ENCODE peak calls at places on chromosomes 12 and 14, in eight cellular contexts. One of them, this sample, is unnamed.

GRCh38 chr12:110796952-110797351 is 49.8 kb upstream of the CCDC63 start:
- DNase-seq in fibroblast of mammary gland: no peak
- DNase-seq in psoas muscle: no peak
- DNase-seq in tibial artery: no peak
- DNase-seq in H9: no peak
- DNase-seq in WERI-Rb-1: peak
- DNase-seq in progenitor cell of endocrine pancreas: no peak
- DNase-seq in breast epithelium: no peak
- DNase-seq in this sample: no peak

GRCh38 chr14:68631691-68632590 is 160.9 kb downstream of the ZFP36L1 start:
- DNase-seq in fibroblast of mammary gland: no peak
- DNase-seq in psoas muscle: no peak
- DNase-seq in tibial artery: no peak
- DNase-seq in H9: peak
- DNase-seq in WERI-Rb-1: no peak
- DNase-seq in progenitor cell of endocrine pancreas: peak
- DNase-seq in breast epithelium: no peak
- DNase-seq in this sample: no peak

GRCh38 chr12:105428793-105429192 is 98.3 kb downstream of the C12orf75 start:
- DNase-seq in fibroblast of mammary gland: peak
- DNase-seq in psoas muscle: no peak
- DNase-seq in tibial artery: no peak
- DNase-seq in H9: no peak
- DNase-seq in WERI-Rb-1: no peak
- DNase-seq in progenitor cell of endocrine pancreas: no peak
- DNase-seq in breast epithelium: no peak
- DNase-seq in this sample: no peak

GRCh38 chr14:36553650-36554260 is 28.7 kb downstream of the NKX2-8 start:
- DNase-seq in fibroblast of mammary gland: peak
- DNase-seq in psoas muscle: no peak
- DNase-seq in tibial artery: no peak
- DNase-seq in H9: no peak
- DNase-seq in WERI-Rb-1: peak
- DNase-seq in progenitor cell of endocrine pancreas: no peak
- DNase-seq in breast epithelium: no peak
- DNase-seq in this sample: no peak

GRCh38 chr12:57124259-57124877 is 3.9 kb upstream of the LRP1 start:
- DNase-seq in fibroblast of mammary gland: peak
- DNase-seq in psoas muscle: peak
- DNase-seq in tibial artery: peak
- DNase-seq in H9: peak
- DNase-seq in WERI-Rb-1: peak
- DNase-seq in progenitor cell of endocrine pancreas: peak
- DNase-seq in breast epithelium: peak
- DNase-seq in this sample: peak

GRCh38 chr12:12726543-12727093 is 9.4 kb downstream of the CDKN1B start:
- DNase-seq in fibroblast of mammary gland: peak
- DNase-seq in psoas muscle: no peak
- DNase-seq in tibial artery: peak
- DNase-seq in H9: no peak
- DNase-seq in WERI-Rb-1: no peak
- DNase-seq in progenitor cell of endocrine pancreas: no peak
- DNase-seq in breast epithelium: no peak
- DNase-seq in this sample: no peak

GRCh38 chr14:39396448-39396847 is 35.8 kb downstream of the FBXO33 start:
- DNase-seq in fibroblast of mammary gland: peak
- DNase-seq in psoas muscle: no peak
- DNase-seq in tibial artery: no peak
- DNase-seq in H9: no peak
- DNase-seq in WERI-Rb-1: no peak
- DNase-seq in progenitor cell of endocrine pancreas: no peak
- DNase-seq in breast epithelium: no peak
- DNase-seq in this sample: no peak

GRCh38 chr12:48973992-48974673 is 2.6 kb upstream of the WNT10B start:
- DNase-seq in fibroblast of mammary gland: peak
- DNase-seq in psoas muscle: peak
- DNase-seq in tibial artery: peak
- DNase-seq in H9: peak
- DNase-seq in WERI-Rb-1: peak
- DNase-seq in progenitor cell of endocrine pancreas: peak
- DNase-seq in breast epithelium: no peak
- DNase-seq in this sample: no peak

GRCh38 chr14:86086962-86087361 is 557.0 kb downstream of the FLRT2 start:
- DNase-seq in fibroblast of mammary gland: no peak
- DNase-seq in psoas muscle: no peak
- DNase-seq in tibial artery: no peak
- DNase-seq in H9: no peak
- DNase-seq in WERI-Rb-1: no peak
- DNase-seq in progenitor cell of endocrine pancreas: no peak
- DNase-seq in breast epithelium: no peak
- DNase-seq in this sample: no peak

GRCh38 chr14:92121207-92121669 is 268 bp downstream of the NDUFB1 start:
- DNase-seq in fibroblast of mammary gland: peak
- DNase-seq in psoas muscle: peak
- DNase-seq in tibial artery: peak
- DNase-seq in H9: no peak
- DNase-seq in WERI-Rb-1: no peak
- DNase-seq in progenitor cell of endocrine pancreas: no peak
- DNase-seq in breast epithelium: no peak
- DNase-seq in this sample: no peak

GRCh38 chr12:66861157-66861750 is 182.4 kb upstream of the GRIP1 start:
- DNase-seq in fibroblast of mammary gland: peak
- DNase-seq in psoas muscle: peak
- DNase-seq in tibial artery: peak
- DNase-seq in H9: peak
- DNase-seq in WERI-Rb-1: peak
- DNase-seq in progenitor cell of endocrine pancreas: peak
- DNase-seq in breast epithelium: peak
- DNase-seq in this sample: peak

GRCh38 chr12:59084758-59085383 is 164.6 kb upstream of the LRIG3 start:
- DNase-seq in fibroblast of mammary gland: peak
- DNase-seq in psoas muscle: peak
- DNase-seq in tibial artery: no peak
- DNase-seq in H9: peak
- DNase-seq in WERI-Rb-1: no peak
- DNase-seq in progenitor cell of endocrine pancreas: peak
- DNase-seq in breast epithelium: peak
- DNase-seq in this sample: peak

GRCh38 chr14:72810201-72810600 is 83.7 kb downstream of the DPF3 start:
- DNase-seq in fibroblast of mammary gland: no peak
- DNase-seq in psoas muscle: no peak
- DNase-seq in tibial artery: no peak
- DNase-seq in H9: no peak
- DNase-seq in WERI-Rb-1: no peak
- DNase-seq in progenitor cell of endocrine pancreas: no peak
- DNase-seq in breast epithelium: no peak
- DNase-seq in this sample: no peak

GRCh38 chr14:23299558-23299957 is 3.1 kb downstream of the PPP1R3E start:
- DNase-seq in fibroblast of mammary gland: peak
- DNase-seq in psoas muscle: no peak
- DNase-seq in tibial artery: no peak
- DNase-seq in H9: no peak
- DNase-seq in WERI-Rb-1: no peak
- DNase-seq in progenitor cell of endocrine pancreas: no peak
- DNase-seq in breast epithelium: no peak
- DNase-seq in this sample: no peak

GRCh38 chr14:105840266-105841021 is 314.1 kb downstream of the TMEM121 start:
- DNase-seq in fibroblast of mammary gland: no peak
- DNase-seq in psoas muscle: no peak
- DNase-seq in tibial artery: peak
- DNase-seq in H9: peak
- DNase-seq in WERI-Rb-1: no peak
- DNase-seq in progenitor cell of endocrine pancreas: no peak
- DNase-seq in breast epithelium: no peak
- DNase-seq in this sample: no peak

DNA sequence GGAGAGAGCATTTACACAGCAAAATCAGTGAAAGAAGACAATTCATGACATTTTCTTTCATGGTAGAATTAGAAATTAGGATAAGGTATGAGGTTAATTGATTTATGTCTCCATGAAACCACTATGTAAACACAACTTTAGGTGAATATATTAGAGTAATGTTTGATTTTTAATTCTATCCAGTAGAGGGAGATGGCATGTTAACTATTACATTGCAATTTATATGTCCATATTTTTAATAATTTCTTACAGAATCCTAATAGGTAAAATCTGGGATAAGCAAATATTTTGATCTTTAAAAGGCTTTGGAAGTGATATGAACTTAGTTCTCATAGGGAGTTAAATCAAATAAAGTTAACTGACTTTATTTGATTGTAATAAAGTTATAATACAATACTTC is 373.4 kb upstream of the PDE3A start:
- DNase-seq in fibroblast of mammary gland: peak
- DNase-seq in psoas muscle: no peak
- DNase-seq in tibial artery: no peak
- DNase-seq in H9: no peak
- DNase-seq in WERI-Rb-1: no peak
- DNase-seq in progenitor cell of endocrine pancreas: no peak
- DNase-seq in breast epithelium: no peak
- DNase-seq in this sample: no peak
- TF ChIP-seq CTCF in fibroblast of mammary gland: peak
- TF ChIP-seq CTCF in psoas muscle: peak
- TF ChIP-seq CTCF in tibial artery: no peak
- TF ChIP-seq CTCF in H9: peak
- TF ChIP-seq CTCF in WERI-Rb-1: no peak
- TF ChIP-seq CTCF in progenitor cell of endocrine pancreas: peak
- TF ChIP-seq CTCF in breast epithelium: no peak
- TF ChIP-seq CTCF in this sample: peak

GRCh38 chr12:107134558-107134957 is 41.2 kb upstream of the CRY1 start:
- DNase-seq in fibroblast of mammary gland: peak
- DNase-seq in psoas muscle: no peak
- DNase-seq in tibial artery: no peak
- DNase-seq in H9: peak
- DNase-seq in WERI-Rb-1: peak
- DNase-seq in progenitor cell of endocrine pancreas: no peak
- DNase-seq in breast epithelium: no peak
- DNase-seq in this sample: no peak
- TF ChIP-seq CTCF in fibroblast of mammary gland: peak
- TF ChIP-seq CTCF in psoas muscle: no peak
- TF ChIP-seq CTCF in tibial artery: no peak
- TF ChIP-seq CTCF in H9: peak
- TF ChIP-seq CTCF in WERI-Rb-1: peak
- TF ChIP-seq CTCF in progenitor cell of endocrine pancreas: peak
- TF ChIP-seq CTCF in breast epithelium: no peak
- TF ChIP-seq CTCF in this sample: peak

GRCh38 chr14:27528328-27528727 is 930.5 kb upstream of the NOVA1 start:
- DNase-seq in fibroblast of mammary gland: peak
- DNase-seq in psoas muscle: no peak
- DNase-seq in tibial artery: no peak
- DNase-seq in H9: no peak
- DNase-seq in WERI-Rb-1: no peak
- DNase-seq in progenitor cell of endocrine pancreas: no peak
- DNase-seq in breast epithelium: no peak
- DNase-seq in this sample: no peak
- TF ChIP-seq CTCF in fibroblast of mammary gland: peak
- TF ChIP-seq CTCF in psoas muscle: no peak
- TF ChIP-seq CTCF in tibial artery: no peak
- TF ChIP-seq CTCF in H9: peak
- TF ChIP-seq CTCF in WERI-Rb-1: peak
- TF ChIP-seq CTCF in progenitor cell of endocrine pancreas: peak
- TF ChIP-seq CTCF in breast epithelium: no peak
- TF ChIP-seq CTCF in this sample: peak

DNA sequence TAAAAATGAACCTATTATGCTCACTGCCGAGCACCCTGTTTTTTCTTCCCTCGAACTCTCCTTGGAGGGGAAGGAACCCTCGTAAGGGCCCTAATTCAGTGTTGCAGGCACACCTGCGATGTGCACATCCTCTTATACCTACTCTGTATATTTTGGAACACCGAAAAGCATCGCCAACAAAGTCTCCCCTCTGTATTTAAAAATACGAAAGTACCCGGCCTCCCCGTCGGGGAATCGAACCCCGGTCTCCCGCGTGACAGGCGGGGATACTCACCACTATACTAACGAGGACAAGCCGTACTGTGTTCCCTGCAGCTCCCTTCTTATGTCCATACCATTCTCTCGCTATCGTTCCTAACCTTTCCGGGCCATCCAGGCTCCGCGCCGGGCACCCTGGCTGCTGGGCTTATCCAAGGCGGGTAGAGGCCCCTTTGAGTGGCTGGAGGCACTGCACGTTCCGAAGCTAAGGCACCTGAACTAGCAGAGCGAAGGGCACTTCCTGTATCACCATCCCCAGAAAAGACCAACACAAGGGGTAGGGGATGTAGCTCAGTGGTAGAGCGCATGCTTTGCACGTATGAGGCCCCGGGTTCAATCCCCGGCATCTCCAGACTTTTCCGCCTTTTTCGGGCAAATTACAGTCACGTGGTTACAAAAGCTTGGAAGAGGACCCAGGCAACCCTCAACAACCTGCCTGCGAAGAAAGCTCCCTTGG is 25.1 kb upstream of the UBC start:
- DNase-seq in fibroblast of mammary gland: peak
- DNase-seq in psoas muscle: peak
- DNase-seq in tibial artery: peak
- DNase-seq in H9: peak
- DNase-seq in WERI-Rb-1: peak
- DNase-seq in progenitor cell of endocrine pancreas: peak
- DNase-seq in breast epithelium: peak
- DNase-seq in this sample: peak
- TF ChIP-seq CTCF in fibroblast of mammary gland: no peak
- TF ChIP-seq CTCF in psoas muscle: peak
- TF ChIP-seq CTCF in tibial artery: no peak
- TF ChIP-seq CTCF in H9: no peak
- TF ChIP-seq CTCF in WERI-Rb-1: no peak
- TF ChIP-seq CTCF in progenitor cell of endocrine pancreas: no peak
- TF ChIP-seq CTCF in breast epithelium: peak
- TF ChIP-seq CTCF in this sample: peak

GRCh38 chr14:21053184-21054122 is 4.2 kb upstream of the RNASE8 start:
- DNase-seq in fibroblast of mammary gland: no peak
- DNase-seq in psoas muscle: no peak
- DNase-seq in tibial artery: no peak
- DNase-seq in H9: no peak
- DNase-seq in WERI-Rb-1: no peak
- DNase-seq in progenitor cell of endocrine pancreas: no peak
- DNase-seq in breast epithelium: no peak
- DNase-seq in this sample: no peak
- TF ChIP-seq CTCF in fibroblast of mammary gland: no peak
- TF ChIP-seq CTCF in psoas muscle: no peak
- TF ChIP-seq CTCF in tibial artery: no peak
- TF ChIP-seq CTCF in H9: no peak
- TF ChIP-seq CTCF in WERI-Rb-1: no peak
- TF ChIP-seq CTCF in progenitor cell of endocrine pancreas: no peak
- TF ChIP-seq CTCF in breast epithelium: no peak
- TF ChIP-seq CTCF in this sample: no peak

This sample was measured in type B pancreatic cell.